ENCODE peak calls at places on chromosomes 12 and 14, in five cellular contexts. B, I, C, F and M are unnamed samples.

GRCh38 chr12:47549258-47549657 is 156.6 kb downstream of the RPAP3 start:
- DNase-seq in F (no peak), C (no peak), I (no peak), B (no peak), M (no peak)

GRCh38 chr14:72613196-72613974 is 280.5 kb downstream of the DPF3 start:
- DNase-seq in B (no peak), C (peak; percentile 47), I (no peak), F (no peak), M (no peak)

GRCh38 chr14:106506901-106507305 is 980.5 kb downstream of the TMEM121 start:
- DNase-seq in F (no peak), B (no peak), C (no peak), I (no peak), M (no peak)

GRCh38 chr12:62861157-62861535 is 73.8 kb downstream of the PPM1H start:
- DNase-seq in I (no peak), C (no peak), B (no peak), F (no peak), M (no peak)

GRCh38 chr12:132711169-132711843 is 664 bp downstream of the PGAM5 start:
- DNase-seq in B (no peak), C (peak; percentile 17), F (peak; percentile 23), I (no peak), M (peak; percentile 31)

GRCh38 chr12:9024512-9024911 is 35.2 kb downstream of the KLRG1 start:
- DNase-seq in C (no peak), B (no peak), F (no peak), I (no peak), M (no peak)

GRCh38 chr12:27177716-27178115 is 66.4 kb upstream of the STK38L start:
- DNase-seq in I (no peak), C (peak; percentile 64), B (peak; percentile 5), F (peak; percentile 80), M (no peak)

GRCh38 chr12:84605988-84606387 is 306.6 kb downstream of the SLC6A15 start:
- DNase-seq in C (no peak), I (no peak), B (no peak), F (no peak), M (no peak)

GRCh38 chr12:95413576-95413975 is 60.4 kb upstream of the METAP2 start:
- DNase-seq in C (peak; percentile 29), B (no peak), I (no peak), F (peak; percentile 27), M (no peak)

GRCh38 chr12:124381454-124382207 is 86.7 kb downstream of the RFLNA start:
- DNase-seq in F (peak; percentile 59), I (peak; percentile 74), B (no peak), C (peak; percentile 71), M (peak; percentile 48)

GRCh38 chr12:125053821-125054220 is 11.4 kb upstream of the AACS start:
- DNase-seq in F (no peak), B (no peak), I (no peak), C (no peak), M (no peak)

GRCh38 chr14:23153891-23154796 is 29.3 kb downstream of the SLC7A8 start:
- DNase-seq in I (peak; percentile 79), B (no peak), C (peak; percentile 55), F (no peak), M (no peak)

GRCh38 chr12:50599366-50600095 is 94.7 kb downstream of the DIP2B start:
- DNase-seq in C (no peak), F (no peak), B (no peak), I (no peak), M (no peak)

GRCh38 chr12:109115758-109116610 is at the start of gene ACACB:
- DNase-seq in C (peak; percentile 34), B (no peak), I (peak; percentile 27), F (no peak), M (no peak)

GRCh38 chr14:33357225-33358010 is 418.7 kb downstream of the NPAS3 start:
- DNase-seq in C (no peak), I (no peak), F (no peak), B (no peak), M (no peak)

GRCh38 chr12:76152161-76152807 is 67.8 kb upstream of the NAP1L1 start:
- DNase-seq in B (no peak), I (no peak), C (no peak), F (no peak), M (no peak)

GRCh38 chr12:127810026-127810425 is 456.9 kb upstream of the TMEM132C start:
- DNase-seq in I (no peak), B (no peak), F (no peak), C (peak; percentile 0), M (peak; percentile 78)

DNA sequence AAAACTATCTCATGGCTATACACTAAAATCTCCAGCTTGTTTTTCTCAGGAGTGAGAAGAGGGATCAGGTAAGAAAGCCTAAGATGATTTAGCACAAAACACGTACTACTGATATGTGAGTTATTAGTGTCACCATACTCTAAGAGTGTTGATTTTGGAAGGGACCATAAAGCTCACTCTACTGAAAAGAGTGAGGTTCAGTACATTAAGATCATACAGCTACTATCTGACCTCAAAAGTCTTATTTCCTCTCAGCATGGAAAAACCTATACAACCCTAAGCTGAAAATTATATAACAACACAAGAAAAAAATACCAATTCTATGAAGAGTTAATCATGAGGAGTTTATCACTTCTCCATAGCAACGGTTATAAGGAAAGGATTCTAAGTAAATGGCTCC is 19.5 kb downstream of the SNW1 start:
- DNase-seq in C (no peak), I (no peak), F (no peak), B (no peak), M (no peak)
- H3K36me3 ChIP-seq in C (no peaks in the 10 kb centered on the region), I (peaks cover 62% of the 10 kb centered on the region), F (peaks cover 33% of the 10 kb centered on the region), B (peaks cover 23% of the 10 kb centered on the region), M (peaks cover 61% of the 10 kb centered on the region)

DNA sequence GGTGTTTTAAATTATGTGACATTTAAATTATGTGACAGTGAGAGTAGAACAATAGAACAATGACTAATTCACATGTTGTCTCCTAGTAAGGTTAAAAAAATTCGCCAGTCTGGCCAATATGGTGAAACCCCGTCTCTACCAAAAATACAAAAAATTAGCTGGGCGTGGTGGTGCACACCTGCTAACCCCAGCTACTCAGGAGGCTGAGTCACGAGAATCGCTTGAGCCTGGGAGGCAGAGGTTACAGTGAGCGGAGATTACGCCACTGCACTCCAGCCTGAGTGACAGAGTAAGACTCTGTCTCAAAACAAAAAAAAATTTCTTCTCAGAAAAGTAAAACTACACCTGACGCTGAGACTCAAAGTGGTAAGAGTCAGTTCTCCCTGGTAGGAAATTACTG is 2.7 kb downstream of the CS start:
- DNase-seq in I (no peak), B (no peak), F (no peak), C (no peak), M (no peak)
- H3K4me1 ChIP-seq in I (peaks cover 25% of the 10 kb centered on the region), B (peaks cover 22% of the 10 kb centered on the region), F (peaks cover 9% of the 10 kb centered on the region), C (peaks cover 9% of the 10 kb centered on the region), M (peaks cover 10% of the 10 kb centered on the region)

GRCh38 chr14:32201196-32201815 is 539 bp upstream of the RNU6-7 start:
- DNase-seq in B (peak; percentile 2), F (peak; percentile 33), I (peak; percentile 11), C (peak; percentile 66), M (peak; percentile 59)
- H3K27ac ChIP-seq in B (peak overlapping the region; percentile 12), F (no peak overlapping the region), I (peak overlapping the region; percentile 69), C (no peak overlapping the region), M (no peak overlapping the region)

DNA sequence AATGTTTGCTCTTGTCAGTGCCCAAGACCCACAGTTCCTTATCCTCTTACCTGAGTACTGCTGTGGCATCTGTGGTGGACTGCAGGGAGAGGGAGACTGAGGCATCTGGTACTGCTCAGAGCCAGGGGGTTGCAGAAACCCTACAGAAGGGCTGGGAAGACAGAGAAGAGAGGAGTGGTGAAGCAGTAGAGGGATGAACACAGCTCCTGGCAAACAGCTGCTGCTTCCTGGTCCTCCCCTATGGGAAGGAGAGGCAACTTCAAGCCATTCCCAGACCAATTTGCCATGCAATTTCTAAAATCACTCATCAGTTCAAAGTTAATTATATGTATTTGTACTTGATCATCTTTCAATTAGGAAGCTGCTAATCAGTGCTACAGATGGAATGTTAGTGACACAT is 15.7 kb upstream of the STAC3 start:
- DNase-seq in C (no peak), B (no peak), I (no peak), F (no peak), M (no peak)
- H3K36me3 ChIP-seq in C (peaks cover 9% of the 10 kb centered on the region), B (peaks cover 25% of the 10 kb centered on the region), I (peaks cover 62% of the 10 kb centered on the region), F (peaks cover 25% of the 10 kb centered on the region), M (peaks cover 31% of the 10 kb centered on the region)

GRCh38 chr14:99552572-99553216 is 51.3 kb downstream of the CCDC85C start:
- DNase-seq in B (no peak), F (no peak), I (no peak), C (no peak), M (no peak)
- H3K4me1 ChIP-seq in B (no peaks in the 10 kb centered on the region), F (peaks cover 3% of the 10 kb centered on the region), I (no peaks in the 10 kb centered on the region), C (no peaks in the 10 kb centered on the region), M (peaks cover 9% of the 10 kb centered on the region)